ENCODE peak calls at places on chromosomes 2 and 18, in four cellular contexts. X is tibial nerve, S is A549, A is stomach. Y is an unnamed sample.

GRCh38 chr2:236309669-236310029 is 45.4 kb upstream of the ASB18 start:
- DNase-seq in X (no peak), A (no peak), S (peak), Y (no peak)

GRCh38 chr2:108583903-108584520 is 49.7 kb downstream of the LIMS1 start:
- DNase-seq in S (peak), X (no peak), A (peak), Y (no peak)

GRCh38 chr2:73089270-73090030 is 17.9 kb upstream of the SFXN5 start:
- DNase-seq in S (peak), A (peak), X (no peak), Y (no peak)

GRCh38 chr18:73790582-73790981 is 357.1 kb downstream of the FBXO15 start:
- DNase-seq in A (no peak), S (no peak), X (no peak), Y (no peak)

GRCh38 chr2:176390276-176390675 is 121.0 kb downstream of the MTX2 start:
- DNase-seq in S (no peak), A (no peak), X (no peak), Y (no peak)

GRCh38 chr18:46555724-46556123 is 101.3 kb downstream of the LOXHD1 start:
- DNase-seq in X (no peak), A (no peak), S (peak), Y (no peak)

GRCh38 chr18:24530630-24531111 is 70.2 kb downstream of the HRH4 start:
- DNase-seq in A (no peak), X (no peak), S (peak), Y (peak)

GRCh38 chr2:147824625-147825024 is 20.2 kb upstream of the ACVR2A start:
- DNase-seq in S (no peak), X (no peak), A (no peak), Y (no peak)

GRCh38 chr18:78021196-78021595 is 771.5 kb downstream of the GALR1 start:
- DNase-seq in S (no peak), X (no peak), A (no peak), Y (no peak)

GRCh38 chr2:165697727-165698620 is 96.1 kb downstream of the GALNT3 start:
- DNase-seq in A (no peak), S (no peak), X (no peak), Y (no peak)

GRCh38 chr2:25545899-25546298 is 127.5 kb downstream of the DTNB start:
- DNase-seq in S (no peak), A (no peak), X (no peak), Y (no peak)

GRCh38 chr2:78994789-78995188 is 30.7 kb upstream of the REG3G start:
- DNase-seq in S (no peak), X (no peak), A (no peak), Y (no peak)

GRCh38 chr2:101063352-101063751 is 61.3 kb downstream of the RPL31 start:
- DNase-seq in A (no peak), X (no peak), S (no peak), Y (no peak)

GRCh38 chr2:196696423-196697073 is 57.0 kb downstream of the CCDC150 start:
- DNase-seq in X (no peak), S (peak), A (no peak), Y (no peak)

GRCh38 chr2:55901941-55902340 is 21.6 kb downstream of the EFEMP1 start:
- DNase-seq in S (no peak), A (no peak), X (no peak), Y (no peak)

GRCh38 chr18:74626311-74626874 is 28.7 kb downstream of the ZNF407 start:
- DNase-seq in S (no peak), A (no peak), X (no peak), Y (no peak)

GRCh38 chr18:77344777-77345507 is 95.3 kb downstream of the GALR1 start:
- DNase-seq in S (no peak), A (no peak), X (no peak), Y (no peak)

GRCh38 chr2:233464531-233465240 is 101.9 kb downstream of the USP40 start:
- DNase-seq in S (no peak), X (peak), A (peak), Y (no peak)

GRCh38 chr2:174663572-174663971 is 66.0 kb upstream of the WIPF1 start:
- DNase-seq in S (no peak), A (no peak), X (no peak), Y (no peak)

GRCh38 chr18:9428862-9429661 is 46.3 kb upstream of the RALBP1 start:
- DNase-seq in A (no peak), S (no peak), X (no peak), Y (peak)

GRCh38 chr2:238585836-238586821 is 159.4 kb downstream of the ASB1 start:
- DNase-seq in S (no peak), A (peak), X (no peak), Y (peak)

GRCh38 chr2:17620841-17621240 is 80.3 kb downstream of the VSNL1 start:
- DNase-seq in A (no peak), X (no peak), S (no peak), Y (no peak)

GRCh38 chr2:159035790-159036411 is 67.5 kb downstream of the TANC1 start:
- DNase-seq in A (peak), S (peak), X (no peak), Y (peak)

GRCh38 chr2:237896941-237897340 is 37.5 kb downstream of the RAMP1 start:
- DNase-seq in X (no peak), S (no peak), A (no peak), Y (no peak)

GRCh38 chr2:241224068-241224850 is 35.8 kb downstream of the ANO7 start:
- DNase-seq in S (no peak), A (no peak), X (no peak), Y (no peak)

GRCh38 chr2:189210250-189211075 is 30.9 kb upstream of the COL5A2 start:
- DNase-seq in S (peak), A (no peak), X (peak), Y (no peak)

DNA sequence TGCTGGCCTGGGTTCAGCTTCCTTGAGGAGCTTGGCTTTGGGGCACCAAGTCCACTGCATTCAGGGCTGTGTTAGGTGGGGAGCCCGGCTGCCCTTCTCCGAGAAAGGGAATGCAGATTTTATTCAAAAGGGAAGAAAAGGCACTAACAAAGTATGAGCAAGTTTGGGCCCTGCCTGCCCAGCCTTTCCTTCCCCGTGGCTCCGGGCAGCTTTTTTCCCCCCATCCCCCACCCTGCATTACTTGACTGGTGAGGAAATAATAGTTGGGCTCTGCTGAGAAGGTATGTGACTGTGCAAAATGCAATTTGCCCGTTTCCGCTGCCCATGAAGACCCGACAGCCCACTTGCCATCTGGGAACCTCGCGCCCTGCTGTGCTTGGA is 82.8 kb downstream of the TCF7L1 start:
- DNase-seq in A (no peak), S (no peak), X (no peak), Y (no peak)
- H3K27ac ChIP-seq in A (no peak), S (no peak), X (peak), Y (peak)

DNA sequence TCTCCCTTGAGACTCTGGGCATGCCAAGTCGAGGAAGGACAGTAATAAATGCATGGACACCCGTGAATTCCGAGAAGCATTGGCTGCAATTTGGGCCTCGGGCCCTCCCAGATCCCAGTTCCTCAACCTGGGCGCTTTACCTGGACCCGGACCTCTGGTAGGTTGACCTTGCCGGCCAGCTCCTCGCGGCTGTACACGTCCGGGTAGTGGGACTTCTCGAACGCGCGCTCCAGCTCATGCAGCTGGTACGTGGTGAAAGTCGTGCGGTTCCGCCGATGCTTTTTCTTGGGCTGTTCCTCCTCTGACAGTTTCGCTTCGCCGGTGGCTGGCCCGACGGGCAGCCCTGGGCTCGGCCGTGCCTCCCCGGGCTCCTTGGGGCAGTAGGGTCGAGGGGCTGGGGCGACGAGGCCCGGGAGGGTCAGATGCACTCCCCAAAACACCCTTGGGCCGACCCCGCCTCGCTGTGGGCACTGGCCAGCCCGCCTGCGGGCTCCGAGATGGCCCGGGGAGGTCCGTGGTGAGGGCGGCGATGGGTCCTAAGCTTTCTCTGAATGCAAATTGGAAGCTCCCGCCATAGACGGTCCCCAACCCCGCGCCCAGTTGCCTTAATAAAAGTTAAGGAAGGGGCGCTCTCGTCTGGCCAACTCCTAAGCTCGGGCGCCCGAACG is 899 bp downstream of the RAX start:
- DNase-seq in A (no peak), X (no peak), S (no peak), Y (peak)
- TF ChIP-seq EP300 in A (no peak), X (no peak), S (no peak), Y (no peak)

DNA sequence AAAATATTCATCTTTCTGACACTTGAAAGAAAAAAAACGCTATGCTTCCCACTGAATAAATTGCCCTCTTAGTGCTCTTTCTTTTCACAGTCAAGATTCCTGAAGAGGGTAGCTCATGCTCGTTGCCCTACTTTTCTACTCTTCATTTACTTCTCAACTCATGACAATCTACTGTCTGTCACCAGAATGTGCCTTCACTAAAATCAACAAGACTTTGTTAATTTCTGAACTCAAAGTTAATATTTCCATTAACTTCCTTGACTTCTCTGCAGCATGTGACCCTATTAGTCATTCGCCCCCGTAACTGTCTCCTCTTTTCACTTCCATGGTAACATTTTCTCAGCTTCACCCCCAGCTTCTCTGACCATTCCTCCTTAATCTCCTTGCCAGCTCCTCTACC is 98.9 kb upstream of the MAPRE2 start:
- DNase-seq in X (no peak), A (no peak), S (no peak), Y (no peak)
- H3K27ac ChIP-seq in X (no peak), A (no peak), S (peak), Y (no peak)

DNA sequence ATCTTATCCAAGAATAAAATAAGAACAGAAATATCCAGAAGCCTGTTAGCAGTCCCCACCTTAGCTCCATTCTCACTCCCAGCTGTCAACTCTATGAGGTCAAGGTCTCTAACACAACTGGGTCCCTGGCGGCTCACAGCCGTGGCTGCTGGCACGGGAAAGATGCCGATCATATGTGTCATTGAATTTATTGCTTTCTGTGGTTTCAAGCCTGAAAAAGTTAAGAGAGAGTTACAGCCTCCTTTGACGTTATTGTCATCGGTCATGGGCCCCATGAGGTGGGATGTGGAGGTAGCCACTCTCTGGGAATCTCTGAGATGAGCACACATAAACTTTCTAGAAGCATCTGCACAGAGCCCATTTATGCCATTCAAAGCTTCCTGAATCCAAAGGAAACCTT is 28.7 kb upstream of the CABLES1 start:
- DNase-seq in S (peak), X (no peak), A (no peak), Y (no peak)
- TF ChIP-seq EP300 in S (peak), X (no peak), A (no peak), Y (no peak)

GRCh38 chr18:31192086-31192776 is 29.6 kb upstream of the DSC1 start:
- DNase-seq in A (no peak), X (no peak), S (no peak), Y (no peak)

GRCh38 chr18:31203086-31203793 is 40.6 kb upstream of the DSC1 start:
- DNase-seq in S (no peak), X (no peak), A (peak), Y (no peak)

GRCh38 chr18:31195063-31195462 is 32.4 kb upstream of the DSC1 start:
- DNase-seq in X (no peak), A (no peak), S (no peak), Y (no peak)

GRCh38 chr18:31199190-31199769 is 36.6 kb upstream of the DSC1 start:
- DNase-seq in X (no peak), A (no peak), S (peak), Y (no peak)

DNA sequence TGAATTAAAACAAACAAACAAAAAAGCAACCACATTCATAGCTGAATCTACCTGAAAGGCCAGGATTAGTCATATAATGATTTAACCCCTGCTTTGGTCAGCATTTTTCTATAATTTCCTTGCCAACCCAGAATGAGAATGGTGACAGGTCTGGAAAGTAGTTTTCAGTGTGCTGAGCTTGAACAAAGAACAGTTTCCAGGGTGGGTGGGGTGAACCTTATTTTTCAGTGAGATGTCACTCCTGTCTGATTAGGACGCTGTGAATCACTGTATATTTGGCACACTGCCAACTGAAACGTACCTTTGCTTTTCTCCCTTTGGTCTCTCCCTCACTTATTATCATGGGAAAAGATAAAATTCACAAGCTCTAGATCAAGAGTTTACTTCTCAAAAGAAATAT is 35.0 kb upstream of the DSC1 start:
- DNase-seq in S (no peak), X (no peak), A (no peak), Y (no peak)
- H3K27ac ChIP-seq in S (no peak), X (no peak), A (no peak), Y (no peak)

DNA sequence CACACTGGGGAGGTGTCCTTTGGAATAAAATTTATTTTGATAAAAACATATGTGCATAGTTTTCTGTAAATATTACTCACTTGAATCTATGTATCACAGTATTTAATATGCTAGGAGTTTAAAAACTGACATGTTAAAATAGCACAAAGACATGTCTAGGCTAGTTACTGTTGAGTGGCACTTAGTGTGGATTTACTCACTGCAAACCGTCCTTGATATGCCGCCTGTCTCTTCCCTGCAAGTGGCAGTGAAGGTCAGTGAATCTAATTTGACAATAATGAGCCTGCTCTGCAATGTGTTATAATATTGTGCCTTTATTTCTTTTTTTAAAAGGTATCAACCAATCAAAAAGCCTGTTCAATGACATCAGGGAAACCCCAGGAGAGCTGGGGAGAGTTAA is 384.2 kb downstream of the ERBB4 start:
- DNase-seq in X (no peak), S (no peak), A (no peak), Y (no peak)
- TF ChIP-seq EP300 in X (no peak), S (no peak), A (no peak), Y (no peak)

GRCh38 chr18:319745-320144 is 51.9 kb upstream of the THOC1 start:
- DNase-seq in S (no peak), X (no peak), A (no peak), Y (no peak)
- H3K27ac ChIP-seq in S (no peak), X (no peak), A (no peak), Y (no peak)

GRCh38 chr2:8202139-8202538 is 479.7 kb upstream of the ID2 start:
- DNase-seq in X (no peak), A (no peak), S (no peak), Y (no peak)
- TF ChIP-seq EP300 in X (no peak), A (no peak), S (no peak), Y (no peak)

DNA sequence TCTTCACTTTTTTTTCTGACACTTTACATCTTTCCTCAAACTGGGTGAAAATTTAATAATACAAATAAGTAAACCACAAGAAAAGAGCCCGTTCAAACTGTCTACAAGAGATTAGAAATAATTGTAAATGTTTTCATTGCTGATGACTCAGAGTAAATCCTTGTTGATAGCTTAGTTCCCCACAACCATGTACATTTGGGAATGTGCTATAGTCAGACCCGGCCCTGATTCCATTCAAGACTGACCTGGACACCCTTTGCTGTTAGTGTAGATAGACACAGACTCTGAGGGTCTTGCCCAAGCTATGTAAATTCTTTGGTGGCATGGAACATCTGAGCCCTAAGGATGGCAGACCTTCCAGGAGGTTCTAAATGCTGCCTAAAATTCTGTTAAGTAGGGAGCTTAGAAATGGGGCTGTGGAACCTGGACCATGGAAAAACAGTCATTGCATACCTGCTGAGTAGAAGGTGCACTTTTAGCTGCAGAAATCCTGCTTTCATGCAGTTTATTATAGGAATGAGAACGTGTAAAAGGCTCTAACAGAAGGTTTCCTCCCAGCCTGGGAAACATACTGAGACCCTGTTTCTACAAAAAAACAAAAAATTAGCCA is 3.7 kb downstream of the MALT1 start:
- DNase-seq in X (no peak), A (no peak), S (no peak), Y (no peak)
- H3K27ac ChIP-seq in X (no peak), A (no peak), S (peak), Y (no peak)

Y was measured in esophagus muscularis mucosa.